ENCODE peak calls at places on chromosomes 4 and X, in eight cellular contexts. One of them, this sample, is unnamed.

GRCh38 chr4:158314756-158315487 is 104.6 kb downstream of the TMEM144 start:
- DNase-seq in caudate nucleus: no peak
- DNase-seq in endothelial cell: no peak
- DNase-seq in EH: peak
- DNase-seq in activated CD8-positive, alpha-beta T cell treated with anti-CD3 and anti-CD28 coated beads, Interleukin-2, amount 10 ng/mL, durations not matched to agents 7 days and 5 days: no peak
- DNase-seq in nucleus accumbens: no peak
- DNase-seq in WTC11: no peak
- DNase-seq in stimulated activated CD8-positive, alpha-beta memory T cell treated with anti-CD3 and anti-CD28 coated beads, Interleukin-7, amount 100 ng/mL, for 1 hour: no peak
- DNase-seq in this sample: no peak

GRCh38 chr4:102599887-102600286 is 98.7 kb downstream of the NFKB1 start:
- DNase-seq in caudate nucleus: no peak
- DNase-seq in endothelial cell: no peak
- DNase-seq in EH: no peak
- DNase-seq in activated CD8-positive, alpha-beta T cell treated with anti-CD3 and anti-CD28 coated beads, Interleukin-2, amount 10 ng/mL, durations not matched to agents 7 days and 5 days: no peak
- DNase-seq in nucleus accumbens: no peak
- DNase-seq in WTC11: no peak
- DNase-seq in stimulated activated CD8-positive, alpha-beta memory T cell treated with anti-CD3 and anti-CD28 coated beads, Interleukin-7, amount 100 ng/mL, for 1 hour: no peak
- DNase-seq in this sample: no peak

GRCh38 chr4:184861047-184861446 is 35.3 kb upstream of the ACSL1 start:
- DNase-seq in caudate nucleus: no peak
- DNase-seq in endothelial cell: no peak
- DNase-seq in EH: no peak
- DNase-seq in activated CD8-positive, alpha-beta T cell treated with anti-CD3 and anti-CD28 coated beads, Interleukin-2, amount 10 ng/mL, durations not matched to agents 7 days and 5 days: peak
- DNase-seq in nucleus accumbens: no peak
- DNase-seq in WTC11: no peak
- DNase-seq in stimulated activated CD8-positive, alpha-beta memory T cell treated with anti-CD3 and anti-CD28 coated beads, Interleukin-7, amount 100 ng/mL, for 1 hour: no peak
- DNase-seq in this sample: peak

GRCh38 chr4:21113496-21114213 is 413.4 kb downstream of the PACRGL start:
- DNase-seq in caudate nucleus: no peak
- DNase-seq in endothelial cell: no peak
- DNase-seq in EH: peak
- DNase-seq in activated CD8-positive, alpha-beta T cell treated with anti-CD3 and anti-CD28 coated beads, Interleukin-2, amount 10 ng/mL, durations not matched to agents 7 days and 5 days: no peak
- DNase-seq in nucleus accumbens: no peak
- DNase-seq in WTC11: no peak
- DNase-seq in stimulated activated CD8-positive, alpha-beta memory T cell treated with anti-CD3 and anti-CD28 coated beads, Interleukin-7, amount 100 ng/mL, for 1 hour: no peak
- DNase-seq in this sample: no peak

GRCh38 chr4:10006236-10006603 is 15.1 kb downstream of the SLC2A9 start:
- DNase-seq in caudate nucleus: no peak
- DNase-seq in endothelial cell: no peak
- DNase-seq in EH: peak
- DNase-seq in activated CD8-positive, alpha-beta T cell treated with anti-CD3 and anti-CD28 coated beads, Interleukin-2, amount 10 ng/mL, durations not matched to agents 7 days and 5 days: no peak
- DNase-seq in nucleus accumbens: no peak
- DNase-seq in WTC11: no peak
- DNase-seq in stimulated activated CD8-positive, alpha-beta memory T cell treated with anti-CD3 and anti-CD28 coated beads, Interleukin-7, amount 100 ng/mL, for 1 hour: no peak
- DNase-seq in this sample: no peak

GRCh38 chrX:50579955-50580354 is 109.3 kb upstream of the DGKK start:
- DNase-seq in caudate nucleus: no peak
- DNase-seq in endothelial cell: peak
- DNase-seq in EH: peak
- DNase-seq in activated CD8-positive, alpha-beta T cell treated with anti-CD3 and anti-CD28 coated beads, Interleukin-2, amount 10 ng/mL, durations not matched to agents 7 days and 5 days: peak
- DNase-seq in nucleus accumbens: no peak
- DNase-seq in WTC11: peak
- DNase-seq in stimulated activated CD8-positive, alpha-beta memory T cell treated with anti-CD3 and anti-CD28 coated beads, Interleukin-7, amount 100 ng/mL, for 1 hour: no peak
- DNase-seq in this sample: peak

GRCh38 chrX:136425996-136426395 is 61.8 kb upstream of the BRS3 start:
- DNase-seq in caudate nucleus: no peak
- DNase-seq in endothelial cell: no peak
- DNase-seq in EH: no peak
- DNase-seq in activated CD8-positive, alpha-beta T cell treated with anti-CD3 and anti-CD28 coated beads, Interleukin-2, amount 10 ng/mL, durations not matched to agents 7 days and 5 days: no peak
- DNase-seq in nucleus accumbens: no peak
- DNase-seq in WTC11: no peak
- DNase-seq in stimulated activated CD8-positive, alpha-beta memory T cell treated with anti-CD3 and anti-CD28 coated beads, Interleukin-7, amount 100 ng/mL, for 1 hour: no peak
- DNase-seq in this sample: no peak

GRCh38 chr4:26717332-26717731 is 133.4 kb downstream of the TBC1D19 start:
- DNase-seq in caudate nucleus: no peak
- DNase-seq in endothelial cell: no peak
- DNase-seq in EH: peak
- DNase-seq in activated CD8-positive, alpha-beta T cell treated with anti-CD3 and anti-CD28 coated beads, Interleukin-2, amount 10 ng/mL, durations not matched to agents 7 days and 5 days: no peak
- DNase-seq in nucleus accumbens: no peak
- DNase-seq in WTC11: no peak
- DNase-seq in stimulated activated CD8-positive, alpha-beta memory T cell treated with anti-CD3 and anti-CD28 coated beads, Interleukin-7, amount 100 ng/mL, for 1 hour: no peak
- DNase-seq in this sample: no peak

GRCh38 chr4:82779032-82779431 is 19.6 kb downstream of the SCD5 start:
- DNase-seq in caudate nucleus: no peak
- DNase-seq in endothelial cell: no peak
- DNase-seq in EH: peak
- DNase-seq in activated CD8-positive, alpha-beta T cell treated with anti-CD3 and anti-CD28 coated beads, Interleukin-2, amount 10 ng/mL, durations not matched to agents 7 days and 5 days: no peak
- DNase-seq in nucleus accumbens: no peak
- DNase-seq in WTC11: no peak
- DNase-seq in stimulated activated CD8-positive, alpha-beta memory T cell treated with anti-CD3 and anti-CD28 coated beads, Interleukin-7, amount 100 ng/mL, for 1 hour: no peak
- DNase-seq in this sample: no peak

GRCh38 chr4:688695-689497 is at the start of gene SLC49A3:
- DNase-seq in caudate nucleus: no peak
- DNase-seq in endothelial cell: no peak
- DNase-seq in EH: no peak
- DNase-seq in activated CD8-positive, alpha-beta T cell treated with anti-CD3 and anti-CD28 coated beads, Interleukin-2, amount 10 ng/mL, durations not matched to agents 7 days and 5 days: no peak
- DNase-seq in nucleus accumbens: no peak
- DNase-seq in WTC11: peak
- DNase-seq in stimulated activated CD8-positive, alpha-beta memory T cell treated with anti-CD3 and anti-CD28 coated beads, Interleukin-7, amount 100 ng/mL, for 1 hour: no peak
- DNase-seq in this sample: no peak

GRCh38 chr4:36904823-36905222 is 339.7 kb upstream of the NWD2 start:
- DNase-seq in caudate nucleus: no peak
- DNase-seq in endothelial cell: no peak
- DNase-seq in EH: no peak
- DNase-seq in activated CD8-positive, alpha-beta T cell treated with anti-CD3 and anti-CD28 coated beads, Interleukin-2, amount 10 ng/mL, durations not matched to agents 7 days and 5 days: no peak
- DNase-seq in nucleus accumbens: no peak
- DNase-seq in WTC11: no peak
- DNase-seq in stimulated activated CD8-positive, alpha-beta memory T cell treated with anti-CD3 and anti-CD28 coated beads, Interleukin-7, amount 100 ng/mL, for 1 hour: no peak
- DNase-seq in this sample: no peak

GRCh38 chr4:68655764-68656444 is 14.5 kb downstream of the UGT2B15 start:
- DNase-seq in caudate nucleus: no peak
- DNase-seq in endothelial cell: no peak
- DNase-seq in EH: no peak
- DNase-seq in activated CD8-positive, alpha-beta T cell treated with anti-CD3 and anti-CD28 coated beads, Interleukin-2, amount 10 ng/mL, durations not matched to agents 7 days and 5 days: no peak
- DNase-seq in nucleus accumbens: no peak
- DNase-seq in WTC11: no peak
- DNase-seq in stimulated activated CD8-positive, alpha-beta memory T cell treated with anti-CD3 and anti-CD28 coated beads, Interleukin-7, amount 100 ng/mL, for 1 hour: no peak
- DNase-seq in this sample: no peak

GRCh38 chrX:46953597-46953996 is 41.4 kb downstream of the JADE3 start:
- DNase-seq in caudate nucleus: no peak
- DNase-seq in endothelial cell: no peak
- DNase-seq in EH: peak
- DNase-seq in activated CD8-positive, alpha-beta T cell treated with anti-CD3 and anti-CD28 coated beads, Interleukin-2, amount 10 ng/mL, durations not matched to agents 7 days and 5 days: no peak
- DNase-seq in nucleus accumbens: no peak
- DNase-seq in WTC11: no peak
- DNase-seq in stimulated activated CD8-positive, alpha-beta memory T cell treated with anti-CD3 and anti-CD28 coated beads, Interleukin-7, amount 100 ng/mL, for 1 hour: no peak
- DNase-seq in this sample: no peak

GRCh38 chr4:48602222-48602621 is 112.2 kb downstream of the ZAR1 start:
- DNase-seq in caudate nucleus: no peak
- DNase-seq in endothelial cell: no peak
- DNase-seq in EH: peak
- DNase-seq in activated CD8-positive, alpha-beta T cell treated with anti-CD3 and anti-CD28 coated beads, Interleukin-2, amount 10 ng/mL, durations not matched to agents 7 days and 5 days: no peak
- DNase-seq in nucleus accumbens: no peak
- DNase-seq in WTC11: no peak
- DNase-seq in stimulated activated CD8-positive, alpha-beta memory T cell treated with anti-CD3 and anti-CD28 coated beads, Interleukin-7, amount 100 ng/mL, for 1 hour: no peak
- DNase-seq in this sample: no peak

GRCh38 chr4:172245493-172245892 is 432.3 kb downstream of the GALNTL6 start:
- DNase-seq in caudate nucleus: no peak
- DNase-seq in endothelial cell: no peak
- DNase-seq in EH: no peak
- DNase-seq in activated CD8-positive, alpha-beta T cell treated with anti-CD3 and anti-CD28 coated beads, Interleukin-2, amount 10 ng/mL, durations not matched to agents 7 days and 5 days: no peak
- DNase-seq in nucleus accumbens: no peak
- DNase-seq in WTC11: no peak
- DNase-seq in stimulated activated CD8-positive, alpha-beta memory T cell treated with anti-CD3 and anti-CD28 coated beads, Interleukin-7, amount 100 ng/mL, for 1 hour: no peak
- DNase-seq in this sample: no peak

GRCh38 chr4:1376841-1377605 is 29.2 kb downstream of the NKX1-1 start:
- DNase-seq in caudate nucleus: no peak
- DNase-seq in endothelial cell: no peak
- DNase-seq in EH: no peak
- DNase-seq in activated CD8-positive, alpha-beta T cell treated with anti-CD3 and anti-CD28 coated beads, Interleukin-2, amount 10 ng/mL, durations not matched to agents 7 days and 5 days: no peak
- DNase-seq in nucleus accumbens: no peak
- DNase-seq in WTC11: peak
- DNase-seq in stimulated activated CD8-positive, alpha-beta memory T cell treated with anti-CD3 and anti-CD28 coated beads, Interleukin-7, amount 100 ng/mL, for 1 hour: no peak
- DNase-seq in this sample: no peak

GRCh38 chrX:132482632-132483031 is 6.2 kb downstream of the MBNL3 start:
- DNase-seq in caudate nucleus: no peak
- DNase-seq in endothelial cell: no peak
- DNase-seq in EH: no peak
- DNase-seq in activated CD8-positive, alpha-beta T cell treated with anti-CD3 and anti-CD28 coated beads, Interleukin-2, amount 10 ng/mL, durations not matched to agents 7 days and 5 days: no peak
- DNase-seq in nucleus accumbens: no peak
- DNase-seq in WTC11: no peak
- DNase-seq in stimulated activated CD8-positive, alpha-beta memory T cell treated with anti-CD3 and anti-CD28 coated beads, Interleukin-7, amount 100 ng/mL, for 1 hour: no peak
- DNase-seq in this sample: no peak

GRCh38 chrX:19616016-19616415 is 100.7 kb upstream of the MAP3K15 start:
- DNase-seq in caudate nucleus: no peak
- DNase-seq in endothelial cell: no peak
- DNase-seq in EH: no peak
- DNase-seq in activated CD8-positive, alpha-beta T cell treated with anti-CD3 and anti-CD28 coated beads, Interleukin-2, amount 10 ng/mL, durations not matched to agents 7 days and 5 days: no peak
- DNase-seq in nucleus accumbens: no peak
- DNase-seq in WTC11: no peak
- DNase-seq in stimulated activated CD8-positive, alpha-beta memory T cell treated with anti-CD3 and anti-CD28 coated beads, Interleukin-7, amount 100 ng/mL, for 1 hour: no peak
- DNase-seq in this sample: no peak

GRCh38 chr4:10619220-10619619 is 65.3 kb downstream of the CLNK start:
- DNase-seq in caudate nucleus: no peak
- DNase-seq in endothelial cell: no peak
- DNase-seq in EH: peak
- DNase-seq in activated CD8-positive, alpha-beta T cell treated with anti-CD3 and anti-CD28 coated beads, Interleukin-2, amount 10 ng/mL, durations not matched to agents 7 days and 5 days: no peak
- DNase-seq in nucleus accumbens: no peak
- DNase-seq in WTC11: no peak
- DNase-seq in stimulated activated CD8-positive, alpha-beta memory T cell treated with anti-CD3 and anti-CD28 coated beads, Interleukin-7, amount 100 ng/mL, for 1 hour: no peak
- DNase-seq in this sample: peak

GRCh38 chrX:114959729-114960128 is 57.7 kb downstream of the IL13RA2 start:
- DNase-seq in caudate nucleus: no peak
- DNase-seq in endothelial cell: no peak
- DNase-seq in EH: peak
- DNase-seq in activated CD8-positive, alpha-beta T cell treated with anti-CD3 and anti-CD28 coated beads, Interleukin-2, amount 10 ng/mL, durations not matched to agents 7 days and 5 days: no peak
- DNase-seq in nucleus accumbens: no peak
- DNase-seq in WTC11: no peak
- DNase-seq in stimulated activated CD8-positive, alpha-beta memory T cell treated with anti-CD3 and anti-CD28 coated beads, Interleukin-7, amount 100 ng/mL, for 1 hour: no peak
- DNase-seq in this sample: peak

GRCh38 chr4:152644130-152644529 is 35.7 kb downstream of the TMEM154 start:
- DNase-seq in caudate nucleus: no peak
- DNase-seq in endothelial cell: no peak
- DNase-seq in EH: no peak
- DNase-seq in activated CD8-positive, alpha-beta T cell treated with anti-CD3 and anti-CD28 coated beads, Interleukin-2, amount 10 ng/mL, durations not matched to agents 7 days and 5 days: no peak
- DNase-seq in nucleus accumbens: no peak
- DNase-seq in WTC11: no peak
- DNase-seq in stimulated activated CD8-positive, alpha-beta memory T cell treated with anti-CD3 and anti-CD28 coated beads, Interleukin-7, amount 100 ng/mL, for 1 hour: no peak
- DNase-seq in this sample: no peak

GRCh38 chrX:56978172-56978571 is 17.2 kb downstream of the SPIN3 start:
- DNase-seq in caudate nucleus: no peak
- DNase-seq in endothelial cell: peak
- DNase-seq in EH: peak
- DNase-seq in activated CD8-positive, alpha-beta T cell treated with anti-CD3 and anti-CD28 coated beads, Interleukin-2, amount 10 ng/mL, durations not matched to agents 7 days and 5 days: peak
- DNase-seq in nucleus accumbens: peak
- DNase-seq in WTC11: peak
- DNase-seq in stimulated activated CD8-positive, alpha-beta memory T cell treated with anti-CD3 and anti-CD28 coated beads, Interleukin-7, amount 100 ng/mL, for 1 hour: no peak
- DNase-seq in this sample: peak

GRCh38 chrX:48792219-48792618 is 5.8 kb downstream of the GATA1 start:
- DNase-seq in caudate nucleus: no peak
- DNase-seq in endothelial cell: no peak
- DNase-seq in EH: no peak
- DNase-seq in activated CD8-positive, alpha-beta T cell treated with anti-CD3 and anti-CD28 coated beads, Interleukin-2, amount 10 ng/mL, durations not matched to agents 7 days and 5 days: no peak
- DNase-seq in nucleus accumbens: no peak
- DNase-seq in WTC11: no peak
- DNase-seq in stimulated activated CD8-positive, alpha-beta memory T cell treated with anti-CD3 and anti-CD28 coated beads, Interleukin-7, amount 100 ng/mL, for 1 hour: no peak
- DNase-seq in this sample: no peak

GRCh38 chrX:48606091-48606490 is 8.8 kb downstream of the WDR13 start:
- DNase-seq in caudate nucleus: no peak
- DNase-seq in endothelial cell: no peak
- DNase-seq in EH: no peak
- DNase-seq in activated CD8-positive, alpha-beta T cell treated with anti-CD3 and anti-CD28 coated beads, Interleukin-2, amount 10 ng/mL, durations not matched to agents 7 days and 5 days: no peak
- DNase-seq in nucleus accumbens: no peak
- DNase-seq in WTC11: peak
- DNase-seq in stimulated activated CD8-positive, alpha-beta memory T cell treated with anti-CD3 and anti-CD28 coated beads, Interleukin-7, amount 100 ng/mL, for 1 hour: no peak
- DNase-seq in this sample: no peak

GRCh38 chr4:82721819-82722423 is 76.7 kb downstream of the SCD5 start:
- DNase-seq in caudate nucleus: no peak
- DNase-seq in endothelial cell: no peak
- DNase-seq in EH: peak
- DNase-seq in activated CD8-positive, alpha-beta T cell treated with anti-CD3 and anti-CD28 coated beads, Interleukin-2, amount 10 ng/mL, durations not matched to agents 7 days and 5 days: peak
- DNase-seq in nucleus accumbens: peak
- DNase-seq in WTC11: no peak
- DNase-seq in stimulated activated CD8-positive, alpha-beta memory T cell treated with anti-CD3 and anti-CD28 coated beads, Interleukin-7, amount 100 ng/mL, for 1 hour: no peak
- DNase-seq in this sample: peak

GRCh38 chr4:186808635-186809018 is 85.0 kb upstream of the FAT1 start:
- DNase-seq in caudate nucleus: no peak
- DNase-seq in endothelial cell: no peak
- DNase-seq in EH: peak
- DNase-seq in activated CD8-positive, alpha-beta T cell treated with anti-CD3 and anti-CD28 coated beads, Interleukin-2, amount 10 ng/mL, durations not matched to agents 7 days and 5 days: no peak
- DNase-seq in nucleus accumbens: no peak
- DNase-seq in WTC11: no peak
- DNase-seq in stimulated activated CD8-positive, alpha-beta memory T cell treated with anti-CD3 and anti-CD28 coated beads, Interleukin-7, amount 100 ng/mL, for 1 hour: no peak
- DNase-seq in this sample: no peak